ENCODE peak calls at places on chromosomes 2 and 18, in four cellular contexts. U, V, K and E are unnamed samples.

GRCh38 chr2:181281206-181281832 is 175.9 kb upstream of the ITGA4 start:
- DNase-seq in U (no peak), V (no peak), K (no peak), E (no peak)

GRCh38 chr18:42114310-42114943 is 159.4 kb downstream of the PIK3C3 start:
- DNase-seq in U (peak), V (peak), K (peak), E (peak)

GRCh38 chr2:164388511-164388910 is 232.8 kb downstream of the GRB14 start:
- DNase-seq in U (no peak), V (no peak), K (peak), E (no peak)

GRCh38 chr2:6181525-6182270 is 489.5 kb downstream of the SOX11 start:
- DNase-seq in U (no peak), V (no peak), K (peak), E (no peak)

GRCh38 chr2:73000808-73001570 is 70.5 kb downstream of the SFXN5 start:
- DNase-seq in U (no peak), V (no peak), K (no peak), E (no peak)

GRCh38 chr2:171319164-171319810 is 114.5 kb downstream of the METTL8 start:
- DNase-seq in U (no peak), V (no peak), K (no peak), E (no peak)

GRCh38 chr2:78351208-78351607 is 674.3 kb upstream of the REG3G start:
- DNase-seq in U (no peak), V (no peak), K (peak), E (no peak)

GRCh38 chr18:55513199-55513598 is 74.8 kb downstream of the TCF4 start:
- DNase-seq in U (no peak), V (no peak), K (no peak), E (no peak)

GRCh38 chr2:46331099-46331766 is 34.0 kb downstream of the EPAS1 start:
- DNase-seq in U (no peak), V (no peak), K (no peak), E (no peak)

GRCh38 chr2:2581331-2582159 is 250.5 kb upstream of the MYT1L start:
- DNase-seq in U (no peak), V (no peak), K (no peak), E (no peak)

GRCh38 chr2:24978661-24979060 is 6.9 kb upstream of the DNAJC27 start:
- DNase-seq in U (no peak), V (no peak), K (no peak), E (no peak)

GRCh38 chr2:2707111-2708035 is 376.3 kb upstream of the MYT1L start:
- DNase-seq in U (no peak), V (no peak), K (no peak), E (no peak)

GRCh38 chr2:226971029-226971584 is 135.3 kb downstream of the RHBDD1 start:
- DNase-seq in U (no peak), V (no peak), K (no peak), E (no peak)

GRCh38 chr2:181124499-181124898 is 144.1 kb downstream of the UBE2E3 start:
- DNase-seq in U (no peak), V (no peak), K (no peak), E (no peak)

GRCh38 chr2:26469092-26469710 is 8.7 kb downstream of the OTOF start:
- DNase-seq in U (no peak), V (peak), K (peak), E (no peak)

GRCh38 chr18:36499938-36500337 is 202.4 kb downstream of the FHOD3 start:
- DNase-seq in U (no peak), V (peak), K (no peak), E (no peak)

GRCh38 chr18:44123743-44124142 is 556.9 kb upstream of the SETBP1 start:
- DNase-seq in U (no peak), V (no peak), K (no peak), E (no peak)

GRCh38 chr18:8654482-8655451 is 45.5 kb downstream of the RAB12 start:
- DNase-seq in U (no peak), V (no peak), K (peak), E (no peak)

GRCh38 chr2:162017233-162017632 is 56.8 kb downstream of the DPP4 start:
- DNase-seq in U (no peak), V (no peak), K (no peak), E (no peak)

GRCh38 chr2:140994856-140995255 is 1136.0 kb downstream of the LRP1B start:
- DNase-seq in U (no peak), V (no peak), K (no peak), E (no peak)

GRCh38 chr2:182148344-182148743 is 162.7 kb downstream of the PPP1R1C start:
- DNase-seq in U (no peak), V (no peak), K (no peak), E (no peak)

GRCh38 chr2:18473241-18473841 is 87.1 kb downstream of the RDH14 start:
- DNase-seq in U (no peak), V (no peak), K (no peak), E (no peak)

GRCh38 chr2:227821043-227821942 is 7.7 kb downstream of the CCL20 start:
- DNase-seq in U (no peak), V (no peak), K (peak), E (no peak)

GRCh38 chr2:113196839-113197238 is 23.1 kb downstream of the PSD4 start:
- DNase-seq in U (no peak), V (no peak), K (no peak), E (no peak)

GRCh38 chr2:98293931-98294687 is 52.1 kb upstream of the CNGA3 start:
- DNase-seq in U (no peak), V (no peak), K (no peak), E (no peak)

GRCh38 chr18:78477840-78478239 is 501.8 kb upstream of the SALL3 start:
- DNase-seq in U (no peak), V (no peak), K (no peak), E (no peak)

GRCh38 chr2:195382186-195382585 is 274.8 kb upstream of the SLC39A10 start:
- DNase-seq in U (no peak), V (peak), K (no peak), E (no peak)

GRCh38 chr2:74822771-74823283 is 11.1 kb upstream of the HK2 start:
- DNase-seq in U (no peak), V (no peak), K (no peak), E (no peak)

GRCh38 chr2:184040230-184040629 is 558.1 kb upstream of the ZNF804A start:
- DNase-seq in U (no peak), V (no peak), K (no peak), E (no peak)

GRCh38 chr2:130327703-130328527 is 14.8 kb upstream of the IMP4 start:
- DNase-seq in U (no peak), V (no peak), K (no peak), E (no peak)
- H3K4me3 ChIP-seq in U (no peak), V (no peak), K (no peak), E (no peak)

GRCh38 chr2:62200291-62200841 is 4.5 kb downstream of the B3GNT2 start:
- DNase-seq in U (no peak), V (no peak), K (no peak), E (no peak)
- H3K27ac ChIP-seq in U (no peak), V (peak), K (no peak), E (no peak)

DNA sequence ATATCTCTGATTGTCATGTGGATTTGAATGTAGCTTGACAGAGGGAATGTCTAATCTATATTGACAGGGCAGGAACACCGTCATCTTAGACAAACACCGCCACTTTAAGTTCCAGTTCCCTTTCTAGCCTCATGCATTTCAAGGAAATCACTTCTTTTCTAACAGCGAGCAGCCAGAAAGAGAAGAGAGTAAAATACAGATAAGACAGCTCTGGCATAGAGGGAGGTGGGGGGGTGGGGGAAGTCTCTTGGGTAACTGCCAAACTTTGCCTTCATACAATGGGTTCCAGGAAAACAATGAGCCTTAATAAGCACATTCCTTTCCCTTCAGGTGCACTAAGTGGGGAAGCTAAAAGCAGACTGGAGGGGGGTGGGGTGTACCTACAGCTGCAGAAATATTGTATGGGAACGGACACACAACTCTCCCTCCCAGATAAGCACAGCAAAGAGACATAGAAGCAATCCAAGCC is 37.2 kb downstream of the CASP10 start:
- DNase-seq in U (peak), V (no peak), K (no peak), E (no peak)
- H3K4me3 ChIP-seq in U (no peak), V (no peak), K (no peak), E (no peak)

GRCh38 chr2:30266705-30267104 is 35.4 kb downstream of the LBH start:
- DNase-seq in U (no peak), V (no peak), K (no peak), E (no peak)
- H3K27ac ChIP-seq in U (no peak), V (no peak), K (peak), E (no peak)

DNA sequence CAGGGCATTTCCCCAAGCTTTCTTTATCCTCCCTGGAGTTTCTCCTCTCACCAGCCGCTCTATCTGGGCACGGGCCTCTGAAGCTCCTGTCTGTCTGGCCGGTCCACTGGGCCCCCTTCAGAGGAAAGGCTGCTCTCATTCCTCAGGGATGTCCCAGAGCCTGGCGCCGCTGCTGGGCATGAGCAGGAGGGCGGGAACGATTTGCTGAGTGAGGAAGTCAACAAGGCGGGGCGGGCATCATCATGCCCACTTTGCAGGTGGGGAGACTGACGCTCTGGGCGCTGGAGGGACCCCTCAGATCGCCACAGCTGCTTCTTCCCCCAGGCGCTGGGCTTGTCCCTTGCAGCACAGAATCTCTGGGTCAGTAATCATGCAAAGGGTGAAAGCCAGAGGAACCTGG is 158.0 kb downstream of the CYRIA start:
- DNase-seq in U (no peak), V (no peak), K (peak), E (peak)
- H3K4me3 ChIP-seq in U (peak), V (no peak), K (peak), E (peak)

GRCh38 chr2:27890146-27891062 is at the start of the genes BABAM2 and RBKS:
- DNase-seq in U (peak), V (peak), K (peak), E (peak)
- H3K27ac ChIP-seq in U (peak), V (peak), K (peak), E (peak)

GRCh38 chr18:79523738-79524180 is 128.0 kb downstream of the NFATC1 start:
- DNase-seq in U (no peak), V (peak), K (no peak), E (no peak)
- H3K4me3 ChIP-seq in U (no peak), V (no peak), K (no peak), E (no peak)

DNA sequence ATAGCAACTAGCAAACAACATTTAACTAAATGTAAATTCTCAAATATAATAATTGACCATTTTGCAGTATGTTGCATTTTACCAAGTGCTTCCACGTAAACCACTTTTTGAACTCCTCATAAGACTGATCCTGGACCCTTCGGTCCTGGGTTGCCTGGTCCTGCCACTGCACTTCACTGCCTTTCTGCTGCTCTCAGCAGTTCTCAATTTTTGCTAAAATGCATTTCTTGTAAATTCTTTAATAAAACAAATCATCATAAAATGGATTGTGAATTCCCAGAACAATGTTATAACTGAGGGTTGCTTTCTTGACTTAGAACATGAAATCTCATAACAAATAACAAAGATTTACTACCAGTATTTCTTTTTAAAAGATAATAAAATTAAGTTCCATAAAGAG is 12.9 kb upstream of the ADAM23 start:
- DNase-seq in U (no peak), V (no peak), K (no peak), E (no peak)
- H3K27ac ChIP-seq in U (no peak), V (no peak), K (no peak), E (no peak)